ENCODE peak calls at places on chromosomes 12 and 14, in seven cellular contexts. K is esophagus muscularis mucosa; I is Caco-2; E is lower lobe of right lung; U is effector memory CD4-positive, alpha-beta T cell; V is heart left ventricle; D is neural progenitor cell. S is an unnamed sample. For H3K36me3 and H3K9me3, the result is how much of the 10 kb centered on the place peaks cover.

GRCh38 chr12:88578821-88579518 is 1.3 kb downstream of the KITLG start:
- DNase-seq in K (no peak), I (peak), E (no peak), U (no peak), V (no peak), D (peak), S (peak)

GRCh38 chr14:77026166-77026929 is 2.2 kb downstream of the IRF2BPL start:
- DNase-seq in K (no peak), I (no peak), E (peak), U (no peak), V (peak), D (peak), S (no peak)

GRCh38 chr14:103123634-103124500 is 606 bp downstream of the TNFAIP2 start:
- DNase-seq in K (no peak), I (no peak), E (peak), U (no peak), V (peak), D (peak), S (peak)

GRCh38 chr14:57748279-57748678 is 117.6 kb downstream of the SLC35F4 start:
- DNase-seq in K (no peak), I (no peak), E (no peak), U (no peak), V (no peak), D (no peak), S (no peak)

GRCh38 chr14:105935384-105935783 is 409.0 kb downstream of the TMEM121 start:
- DNase-seq in K (no peak), I (no peak), E (no peak), U (no peak), V (no peak), D (no peak), S (no peak)

GRCh38 chr12:69161835-69162234 is 77.5 kb upstream of the CPSF6 start:
- DNase-seq in K (no peak), I (no peak), E (no peak), U (peak), V (no peak), D (peak), S (peak)

GRCh38 chr14:47438650-47439140 is 236.7 kb downstream of the MDGA2 start:
- DNase-seq in K (no peak), I (no peak), E (no peak), U (no peak), V (no peak), D (no peak), S (no peak)

GRCh38 chr12:79329933-79330332 is 360.8 kb downstream of the PAWR start:
- DNase-seq in K (no peak), I (no peak), E (no peak), U (no peak), V (no peak), D (no peak), S (no peak)

GRCh38 chr14:78975734-78976133 is 805.6 kb downstream of the NRXN3 start:
- DNase-seq in K (no peak), I (no peak), E (no peak), U (no peak), V (no peak), D (no peak), S (no peak)

DNA sequence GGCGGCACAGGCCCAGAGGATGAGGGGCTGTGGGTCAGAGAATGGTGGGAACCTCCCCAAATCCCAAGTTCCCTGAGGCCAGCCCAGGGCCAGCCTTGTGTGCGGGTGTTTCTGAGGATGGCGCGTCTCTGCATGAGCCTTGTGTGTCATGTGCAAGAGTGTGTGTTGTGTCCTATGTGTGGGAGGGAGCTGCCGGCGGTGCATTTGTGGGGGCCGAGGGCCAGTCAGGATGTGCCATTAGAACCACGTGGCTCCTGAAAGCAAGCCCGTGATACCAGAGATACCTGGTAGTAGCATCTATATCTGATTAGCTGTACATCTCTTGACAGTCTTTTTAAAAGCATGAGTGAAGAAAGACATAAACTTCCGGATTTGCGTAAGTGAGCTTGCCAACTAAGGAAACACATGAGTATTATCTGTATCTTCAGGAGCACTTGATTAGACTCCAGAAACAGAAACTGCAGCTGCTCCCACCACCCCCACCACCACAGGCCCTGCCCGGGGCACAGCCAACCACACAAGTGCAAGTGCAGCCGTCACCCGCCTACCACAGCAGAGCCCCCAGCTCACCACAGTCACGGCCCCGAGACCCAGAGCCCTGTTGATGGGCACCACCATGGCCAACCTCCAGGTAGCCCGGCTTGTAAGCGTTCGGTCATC is 19.2 kb downstream of the DDX51 start:
- DNase-seq in K (no peak), I (no peak), E (no peak), U (no peak), V (no peak), D (no peak), S (no peak)
- H3K36me3 ChIP-seq in K (under half), I (under half), E (half or more), U (under half), V (half or more), D (under half), S (under half)

GRCh38 chr14:19729763-19730162 is 13.6 kb upstream of the OR4Q3 start:
- DNase-seq in K (peak), I (no peak), E (no peak), U (no peak), V (no peak), D (no peak), S (no peak)
- H3K9me3 ChIP-seq in K (under half), I (under half), E (under half), U (under half), V (under half), D (half or more), S (under half)

GRCh38 chr12:130796985-130797686 is 41.9 kb downstream of the STX2 start:
- DNase-seq in K (no peak), I (no peak), E (no peak), U (no peak), V (no peak), D (no peak), S (no peak)

GRCh38 chr12:130795906-130796305 is 43.1 kb downstream of the STX2 start:
- DNase-seq in K (no peak), I (no peak), E (no peak), U (no peak), V (no peak), D (no peak), S (no peak)

GRCh38 chr12:130803707-130804106 is 35.3 kb downstream of the STX2 start:
- DNase-seq in K (no peak), I (no peak), E (no peak), U (no peak), V (no peak), D (no peak), S (no peak)

GRCh38 chr12:130800312-130800711 is 38.7 kb downstream of the STX2 start:
- DNase-seq in K (no peak), I (no peak), E (no peak), U (no peak), V (no peak), D (no peak), S (no peak)

DNA sequence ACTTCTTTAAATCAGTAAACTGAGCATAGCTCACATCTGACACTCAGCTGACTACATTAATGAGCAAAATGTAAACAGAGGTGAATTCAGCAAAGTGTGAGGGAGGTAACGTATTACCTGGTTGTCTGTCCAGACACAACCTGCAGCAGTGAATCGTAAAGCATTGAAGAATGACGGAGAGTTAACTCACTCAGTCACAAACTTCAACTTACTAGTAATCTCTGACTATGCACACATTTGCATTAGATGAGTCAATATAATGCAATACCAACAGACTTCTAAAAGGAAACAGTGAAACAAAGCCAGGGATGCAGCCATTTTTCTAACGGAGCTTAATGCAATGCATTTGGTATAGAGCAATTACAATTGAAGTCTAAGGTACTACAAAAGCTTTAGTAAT is 40.0 kb downstream of the STX2 start:
- DNase-seq in K (no peak), I (no peak), E (no peak), U (no peak), V (no peak), D (no peak), S (no peak)
- H3K36me3 ChIP-seq in K (half or more), I (under half), E (half or more), U (under half), V (half or more), D (under half), S (half or more)

GRCh38 chr14:28161040-28161439 is 605.5 kb upstream of the FOXG1 start:
- DNase-seq in K (no peak), I (no peak), E (no peak), U (no peak), V (no peak), D (no peak), S (no peak)
- H3K9me3 ChIP-seq in K (under half), I (under half), E (under half), U (under half), V (under half), D (under half), S (under half)

GRCh38 chr12:102080842-102081241 is 19.1 kb upstream of the WASHC3 start:
- DNase-seq in K (no peak), I (no peak), E (no peak), U (no peak), V (no peak), D (no peak), S (no peak)
- H3K36me3 ChIP-seq in K (under half), I (under half), E (half or more), U (under half), V (half or more), D (under half), S (under half)